ENCODE peak calls at places on chromosomes 7 and 10, in seven cellular contexts. One of them, this sample, is unnamed. For H3K4me1, the result is how much of the 10 kb centered on the place peaks cover.

GRCh38 chr10:93438796-93439253 is 43.3 kb downstream of the MYOF start:
- DNase-seq in body of pancreas: peak
- DNase-seq in adrenal gland: no peak
- DNase-seq in gastrocnemius medialis: no peak
- DNase-seq in uterus: peak
- DNase-seq in suprapubic skin: no peak
- DNase-seq in transverse colon: peak
- DNase-seq in this sample: no peak

GRCh38 chr7:2399848-2400587 is 3.4 kb upstream of the CHST12 start:
- DNase-seq in body of pancreas: peak
- DNase-seq in adrenal gland: peak
- DNase-seq in gastrocnemius medialis: peak
- DNase-seq in uterus: peak
- DNase-seq in suprapubic skin: peak
- DNase-seq in transverse colon: peak
- DNase-seq in this sample: peak

GRCh38 chr7:64945481-64945756 is 42.3 kb downstream of the ZNF273 start:
- DNase-seq in body of pancreas: no peak
- DNase-seq in adrenal gland: no peak
- DNase-seq in gastrocnemius medialis: no peak
- DNase-seq in uterus: no peak
- DNase-seq in suprapubic skin: no peak
- DNase-seq in transverse colon: no peak
- DNase-seq in this sample: no peak

GRCh38 chr7:54426406-54426805 is 115.8 kb upstream of the VSTM2A start:
- DNase-seq in body of pancreas: no peak
- DNase-seq in adrenal gland: no peak
- DNase-seq in gastrocnemius medialis: no peak
- DNase-seq in uterus: no peak
- DNase-seq in suprapubic skin: no peak
- DNase-seq in transverse colon: no peak
- DNase-seq in this sample: no peak

GRCh38 chr7:35776686-35777085 is 24.2 kb upstream of the SEPTIN7 start:
- DNase-seq in body of pancreas: no peak
- DNase-seq in adrenal gland: no peak
- DNase-seq in gastrocnemius medialis: no peak
- DNase-seq in uterus: no peak
- DNase-seq in suprapubic skin: no peak
- DNase-seq in transverse colon: no peak
- DNase-seq in this sample: no peak

GRCh38 chr10:84352251-84352842 is 24.0 kb downstream of the CCSER2 start:
- DNase-seq in body of pancreas: peak
- DNase-seq in adrenal gland: peak
- DNase-seq in gastrocnemius medialis: no peak
- DNase-seq in uterus: no peak
- DNase-seq in suprapubic skin: no peak
- DNase-seq in transverse colon: peak
- DNase-seq in this sample: peak

GRCh38 chr10:3401491-3401938 is 228.9 kb upstream of the PITRM1 start:
- DNase-seq in body of pancreas: no peak
- DNase-seq in adrenal gland: no peak
- DNase-seq in gastrocnemius medialis: no peak
- DNase-seq in uterus: no peak
- DNase-seq in suprapubic skin: no peak
- DNase-seq in transverse colon: no peak
- DNase-seq in this sample: no peak

GRCh38 chr10:73953665-73954064 is 42.7 kb downstream of the PLAU start:
- DNase-seq in body of pancreas: no peak
- DNase-seq in adrenal gland: no peak
- DNase-seq in gastrocnemius medialis: no peak
- DNase-seq in uterus: no peak
- DNase-seq in suprapubic skin: peak
- DNase-seq in transverse colon: no peak
- DNase-seq in this sample: no peak

GRCh38 chr10:69045441-69046300 is 42.2 kb upstream of the SRGN start:
- DNase-seq in body of pancreas: no peak
- DNase-seq in adrenal gland: no peak
- DNase-seq in gastrocnemius medialis: no peak
- DNase-seq in uterus: no peak
- DNase-seq in suprapubic skin: no peak
- DNase-seq in transverse colon: no peak
- DNase-seq in this sample: no peak

GRCh38 chr10:116671274-116671926 is 50.6 kb downstream of the PNLIPRP2 start:
- DNase-seq in body of pancreas: no peak
- DNase-seq in adrenal gland: no peak
- DNase-seq in gastrocnemius medialis: no peak
- DNase-seq in uterus: no peak
- DNase-seq in suprapubic skin: no peak
- DNase-seq in transverse colon: no peak
- DNase-seq in this sample: no peak

GRCh38 chr10:52266858-52267257 is 47.2 kb upstream of the DKK1 start:
- DNase-seq in body of pancreas: no peak
- DNase-seq in adrenal gland: no peak
- DNase-seq in gastrocnemius medialis: no peak
- DNase-seq in uterus: no peak
- DNase-seq in suprapubic skin: no peak
- DNase-seq in transverse colon: no peak
- DNase-seq in this sample: no peak

GRCh38 chr10:119807960-119808697 is 64.5 kb downstream of the MCMBP start:
- DNase-seq in body of pancreas: no peak
- DNase-seq in adrenal gland: no peak
- DNase-seq in gastrocnemius medialis: no peak
- DNase-seq in uterus: no peak
- DNase-seq in suprapubic skin: no peak
- DNase-seq in transverse colon: no peak
- DNase-seq in this sample: no peak

GRCh38 chr10:73060738-73061635 is 35.7 kb downstream of the P4HA1 start:
- DNase-seq in body of pancreas: no peak
- DNase-seq in adrenal gland: no peak
- DNase-seq in gastrocnemius medialis: no peak
- DNase-seq in uterus: no peak
- DNase-seq in suprapubic skin: no peak
- DNase-seq in transverse colon: no peak
- DNase-seq in this sample: no peak

GRCh38 chr10:123606955-123607354 is 59.2 kb upstream of the GPR26 start:
- DNase-seq in body of pancreas: no peak
- DNase-seq in adrenal gland: no peak
- DNase-seq in gastrocnemius medialis: no peak
- DNase-seq in uterus: no peak
- DNase-seq in suprapubic skin: no peak
- DNase-seq in transverse colon: no peak
- DNase-seq in this sample: no peak

GRCh38 chr7:45033931-45034290 is 33.9 kb downstream of the CCM2 start:
- DNase-seq in body of pancreas: no peak
- DNase-seq in adrenal gland: peak
- DNase-seq in gastrocnemius medialis: no peak
- DNase-seq in uterus: no peak
- DNase-seq in suprapubic skin: no peak
- DNase-seq in transverse colon: no peak
- DNase-seq in this sample: no peak

GRCh38 chr7:745431-745980 is 18.4 kb upstream of the PRKAR1B start:
- DNase-seq in body of pancreas: no peak
- DNase-seq in adrenal gland: no peak
- DNase-seq in gastrocnemius medialis: no peak
- DNase-seq in uterus: no peak
- DNase-seq in suprapubic skin: peak
- DNase-seq in transverse colon: no peak
- DNase-seq in this sample: no peak

GRCh38 chr10:22429146-22429545 is 83.8 kb downstream of the SPAG6 start:
- DNase-seq in body of pancreas: no peak
- DNase-seq in adrenal gland: no peak
- DNase-seq in gastrocnemius medialis: no peak
- DNase-seq in uterus: no peak
- DNase-seq in suprapubic skin: no peak
- DNase-seq in transverse colon: no peak
- DNase-seq in this sample: no peak

GRCh38 chr7:33286521-33286920 is 157.2 kb downstream of the BBS9 start:
- DNase-seq in body of pancreas: no peak
- DNase-seq in adrenal gland: no peak
- DNase-seq in gastrocnemius medialis: no peak
- DNase-seq in uterus: no peak
- DNase-seq in suprapubic skin: no peak
- DNase-seq in transverse colon: no peak
- DNase-seq in this sample: no peak

DNA sequence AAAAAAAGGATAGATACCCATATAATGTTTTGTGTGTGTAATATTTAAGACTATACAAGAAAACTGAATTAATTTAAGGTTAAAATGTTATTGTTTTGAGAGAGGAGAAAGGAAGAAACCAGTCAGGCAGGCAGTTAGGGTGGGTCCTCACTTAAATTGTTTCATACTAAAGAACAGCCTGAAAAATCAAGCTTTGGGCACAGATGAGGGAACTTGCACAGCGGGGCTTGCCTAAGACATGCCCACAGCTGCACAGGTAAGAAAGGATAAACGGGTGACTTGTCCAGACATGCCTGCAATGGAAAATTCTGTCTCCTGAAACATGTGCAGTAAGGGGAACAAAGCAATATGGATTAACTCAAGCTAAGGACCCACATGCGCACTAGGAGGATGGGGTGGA is 158.4 kb downstream of the BBS9 start:
- DNase-seq in body of pancreas: no peak
- DNase-seq in adrenal gland: no peak
- DNase-seq in gastrocnemius medialis: no peak
- DNase-seq in uterus: no peak
- DNase-seq in suprapubic skin: no peak
- DNase-seq in transverse colon: no peak
- DNase-seq in this sample: no peak
- TF ChIP-seq POLR2A in body of pancreas: no peak
- TF ChIP-seq POLR2A in adrenal gland: no peak
- TF ChIP-seq POLR2A in gastrocnemius medialis: no peak
- TF ChIP-seq POLR2A in uterus: no peak
- TF ChIP-seq POLR2A in suprapubic skin: no peak
- TF ChIP-seq POLR2A in transverse colon: no peak
- TF ChIP-seq POLR2A in this sample: no peak

GRCh38 chr10:32984003-32984600 is 26.1 kb upstream of the ITGB1 start:
- DNase-seq in body of pancreas: no peak
- DNase-seq in adrenal gland: no peak
- DNase-seq in gastrocnemius medialis: no peak
- DNase-seq in uterus: no peak
- DNase-seq in suprapubic skin: no peak
- DNase-seq in transverse colon: no peak
- DNase-seq in this sample: no peak

GRCh38 chr10:32982293-32982709 is 24.3 kb upstream of the ITGB1 start:
- DNase-seq in body of pancreas: no peak
- DNase-seq in adrenal gland: no peak
- DNase-seq in gastrocnemius medialis: no peak
- DNase-seq in uterus: no peak
- DNase-seq in suprapubic skin: no peak
- DNase-seq in transverse colon: no peak
- DNase-seq in this sample: no peak

GRCh38 chr10:32981760-32982159 is 23.7 kb upstream of the ITGB1 start:
- DNase-seq in body of pancreas: peak
- DNase-seq in adrenal gland: peak
- DNase-seq in gastrocnemius medialis: no peak
- DNase-seq in uterus: peak
- DNase-seq in suprapubic skin: no peak
- DNase-seq in transverse colon: peak
- DNase-seq in this sample: no peak

GRCh38 chr10:32982911-32983310 is 24.9 kb upstream of the ITGB1 start:
- DNase-seq in body of pancreas: no peak
- DNase-seq in adrenal gland: no peak
- DNase-seq in gastrocnemius medialis: no peak
- DNase-seq in uterus: no peak
- DNase-seq in suprapubic skin: no peak
- DNase-seq in transverse colon: no peak
- DNase-seq in this sample: no peak

GRCh38 chr10:32983333-32983909 is 25.4 kb upstream of the ITGB1 start:
- DNase-seq in body of pancreas: no peak
- DNase-seq in adrenal gland: no peak
- DNase-seq in gastrocnemius medialis: no peak
- DNase-seq in uterus: no peak
- DNase-seq in suprapubic skin: no peak
- DNase-seq in transverse colon: no peak
- DNase-seq in this sample: no peak
- H3K4me1 ChIP-seq in body of pancreas: under half
- H3K4me1 ChIP-seq in adrenal gland: under half
- H3K4me1 ChIP-seq in gastrocnemius medialis: under half
- H3K4me1 ChIP-seq in uterus: under half
- H3K4me1 ChIP-seq in suprapubic skin: under half
- H3K4me1 ChIP-seq in transverse colon: under half
- H3K4me1 ChIP-seq in this sample: under half

GRCh38 chr10:128067691-128068397 is 58.4 kb downstream of the MKI67 start:
- DNase-seq in body of pancreas: no peak
- DNase-seq in adrenal gland: no peak
- DNase-seq in gastrocnemius medialis: no peak
- DNase-seq in uterus: no peak
- DNase-seq in suprapubic skin: peak
- DNase-seq in transverse colon: peak
- DNase-seq in this sample: no peak

GRCh38 chr10:128070161-128070560 is 56.1 kb downstream of the MKI67 start:
- DNase-seq in body of pancreas: no peak
- DNase-seq in adrenal gland: no peak
- DNase-seq in gastrocnemius medialis: no peak
- DNase-seq in uterus: no peak
- DNase-seq in suprapubic skin: no peak
- DNase-seq in transverse colon: peak
- DNase-seq in this sample: no peak

GRCh38 chr10:128069351-128070051 is 56.7 kb downstream of the MKI67 start:
- DNase-seq in body of pancreas: peak
- DNase-seq in adrenal gland: peak
- DNase-seq in gastrocnemius medialis: peak
- DNase-seq in uterus: peak
- DNase-seq in suprapubic skin: peak
- DNase-seq in transverse colon: peak
- DNase-seq in this sample: no peak

GRCh38 chr10:128066954-128067382 is 59.3 kb downstream of the MKI67 start:
- DNase-seq in body of pancreas: no peak
- DNase-seq in adrenal gland: no peak
- DNase-seq in gastrocnemius medialis: no peak
- DNase-seq in uterus: no peak
- DNase-seq in suprapubic skin: no peak
- DNase-seq in transverse colon: peak
- DNase-seq in this sample: peak

GRCh38 chr10:128068398-128069285 is 57.6 kb downstream of the MKI67 start:
- DNase-seq in body of pancreas: no peak
- DNase-seq in adrenal gland: no peak
- DNase-seq in gastrocnemius medialis: no peak
- DNase-seq in uterus: no peak
- DNase-seq in suprapubic skin: peak
- DNase-seq in transverse colon: peak
- DNase-seq in this sample: no peak
- TF ChIP-seq POLR2A in body of pancreas: no peak
- TF ChIP-seq POLR2A in adrenal gland: no peak
- TF ChIP-seq POLR2A in gastrocnemius medialis: no peak
- TF ChIP-seq POLR2A in uterus: no peak
- TF ChIP-seq POLR2A in suprapubic skin: no peak
- TF ChIP-seq POLR2A in transverse colon: no peak
- TF ChIP-seq POLR2A in this sample: no peak

DNA sequence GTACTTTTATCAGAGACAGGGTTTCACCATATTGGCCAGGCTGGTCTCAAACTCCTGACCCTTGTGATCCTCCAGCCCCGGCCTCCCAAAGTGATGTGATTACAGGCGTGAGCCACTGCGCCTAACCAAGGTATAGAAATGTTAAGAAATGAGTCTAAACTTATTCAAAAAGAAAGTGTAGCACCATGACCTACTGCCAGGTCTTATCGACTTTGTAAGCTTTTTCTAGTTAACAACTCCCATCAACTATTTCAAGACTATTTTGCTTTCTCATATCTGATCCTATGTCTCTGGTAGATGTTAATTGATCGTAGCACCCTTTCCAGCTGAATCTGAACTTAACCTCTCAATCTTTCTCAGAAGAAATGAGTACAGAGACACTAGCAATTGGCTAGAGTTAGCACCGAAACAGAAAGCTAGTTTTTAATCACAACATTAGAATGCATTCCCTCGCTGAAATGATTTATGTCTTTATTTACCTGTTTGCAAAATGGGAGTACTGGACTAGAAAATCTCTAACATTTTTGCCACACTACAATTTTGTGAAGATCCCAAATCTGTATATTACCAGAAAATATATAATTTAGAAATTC is 114.0 kb upstream of the HGF start:
- DNase-seq in body of pancreas: no peak
- DNase-seq in adrenal gland: no peak
- DNase-seq in gastrocnemius medialis: no peak
- DNase-seq in uterus: no peak
- DNase-seq in suprapubic skin: no peak
- DNase-seq in transverse colon: no peak
- DNase-seq in this sample: no peak
- H3K4me1 ChIP-seq in body of pancreas: under half
- H3K4me1 ChIP-seq in adrenal gland: under half
- H3K4me1 ChIP-seq in gastrocnemius medialis: under half
- H3K4me1 ChIP-seq in uterus: under half
- H3K4me1 ChIP-seq in suprapubic skin: under half
- H3K4me1 ChIP-seq in transverse colon: under half
- H3K4me1 ChIP-seq in this sample: under half